ENCODE peak calls at places on chromosomes 11 and 22, in nine cellular contexts. H, E, C, T, L, K, P, Y and G are unnamed samples.

GRCh38 chr22:22168190-22168940 is 76.2 kb upstream of the VPREB1 start:
- DNase-seq in C (no peak), Y (no peak), H (peak), K (peak), E (no peak), P (no peak), L (no peak), T (no peak), G (no peak)

GRCh38 chr22:45978275-45978713 is 1.3 kb upstream of the WNT7B start:
- DNase-seq in P (no peak), T (no peak), E (no peak), L (no peak), K (no peak), Y (peak), H (no peak), C (no peak), G (no peak)

GRCh38 chr11:23398052-23398451 is 537.8 kb upstream of the CCDC179 start:
- DNase-seq in L (no peak), T (no peak), K (no peak), E (no peak), H (no peak), C (no peak), P (no peak), Y (no peak), G (no peak)

GRCh38 chr22:46079093-46079860 is 71.0 kb upstream of the PPARA start:
- DNase-seq in K (no peak), Y (no peak), E (no peak), C (no peak), L (no peak), H (no peak), T (no peak), P (no peak), G (no peak)

GRCh38 chr11:66336234-66337102 is at the start of gene RIN1:
- DNase-seq in E (peak), K (peak), Y (no peak), P (peak), L (peak), T (peak), H (peak), C (peak), G (peak)

GRCh38 chr22:45612451-45612901 is 59.2 kb upstream of the ATXN10 start:
- DNase-seq in H (peak), P (peak), C (peak), Y (no peak), E (peak), K (no peak), T (no peak), L (no peak), G (no peak)

GRCh38 chr22:22666307-22667091 is 22.1 kb downstream of the GGTLC2 start:
- DNase-seq in T (peak), E (no peak), Y (no peak), K (peak), P (no peak), H (no peak), C (peak), L (peak), G (peak)

GRCh38 chr11:103696130-103696529 is 340.3 kb upstream of the DDI1 start:
- DNase-seq in P (no peak), C (no peak), K (no peak), L (no peak), E (no peak), Y (no peak), H (no peak), T (no peak), G (no peak)

GRCh38 chr11:115155978-115156377 is 348.2 kb downstream of the CADM1 start:
- DNase-seq in L (no peak), T (no peak), C (no peak), P (no peak), H (no peak), Y (no peak), E (no peak), K (no peak), G (no peak)

GRCh38 chr11:12157241-12157661 is 46.9 kb downstream of the MICAL2 start:
- DNase-seq in H (peak), C (no peak), Y (no peak), K (no peak), T (no peak), P (no peak), E (peak), L (no peak), G (no peak)

GRCh38 chr22:24457894-24458293 is 30.5 kb downstream of the ADORA2A start:
- DNase-seq in K (no peak), T (no peak), L (no peak), E (no peak), C (no peak), P (no peak), H (no peak), Y (no peak), G (no peak)

GRCh38 chr22:42946551-42947198 is 68.3 kb downstream of the PACSIN2 start:
- DNase-seq in L (no peak), P (no peak), Y (no peak), K (no peak), H (peak), E (no peak), C (no peak), T (no peak), G (no peak)

GRCh38 chr11:120254788-120255518 is 15.0 kb downstream of the POU2F3 start:
- DNase-seq in H (no peak), L (no peak), T (no peak), P (no peak), E (no peak), C (peak), K (no peak), Y (peak), G (no peak)

GRCh38 chr11:11691296-11692141 is 69.7 kb upstream of the GALNT18 start:
- DNase-seq in Y (peak), C (peak), H (no peak), E (no peak), L (no peak), P (no peak), T (no peak), K (no peak), G (no peak)

GRCh38 chr22:44519895-44520294 is 21.9 kb upstream of the RTL6 start:
- DNase-seq in Y (no peak), T (no peak), K (no peak), E (no peak), H (no peak), C (no peak), L (no peak), P (no peak), G (no peak)

GRCh38 chr11:76371170-76371569 is 9.8 kb downstream of the THAP12 start:
- DNase-seq in P (peak), L (peak), Y (no peak), C (no peak), E (peak), K (no peak), H (peak), T (peak), G (no peak)

GRCh38 chr11:121889931-121890330 is 226.1 kb downstream of the BLID start:
- DNase-seq in C (no peak), K (no peak), L (no peak), P (no peak), H (peak), Y (no peak), E (no peak), T (no peak), G (no peak)

GRCh38 chr11:59668188-59668949 is 468 bp downstream of the PATL1 start:
- DNase-seq in K (no peak), P (peak), L (peak), C (peak), Y (peak), E (no peak), T (peak), H (peak), G (peak)

GRCh38 chr11:22192642-22193347 is at the start of gene ANO5:
- DNase-seq in T (no peak), K (no peak), P (no peak), L (no peak), H (no peak), E (no peak), C (peak), Y (peak), G (no peak)

GRCh38 chr11:102853956-102854355 is 10.5 kb upstream of the MMP3 start:
- DNase-seq in C (no peak), Y (no peak), L (no peak), K (no peak), T (no peak), P (no peak), H (no peak), E (no peak), G (no peak)

GRCh38 chr22:30267382-30268302 is 991 bp upstream of the OSM start:
- DNase-seq in L (peak), E (no peak), H (no peak), T (no peak), P (no peak), Y (no peak), C (no peak), K (no peak), G (no peak)

GRCh38 chr11:32892355-32893090 is at the start of gene QSER1:
- DNase-seq in C (peak), Y (peak), L (peak), T (peak), E (no peak), P (peak), K (peak), H (peak), G (peak)

GRCh38 chr11:75265851-75266531 is 25.4 kb downstream of the TPBGL start:
- DNase-seq in P (no peak), Y (no peak), C (no peak), E (no peak), T (no peak), H (peak), L (no peak), K (no peak), G (no peak)

GRCh38 chr11:1387961-1388762 is 1.6 kb upstream of the BRSK2 start:
- DNase-seq in H (no peak), E (no peak), K (no peak), C (peak), T (no peak), P (no peak), L (no peak), Y (no peak), G (peak)

GRCh38 chr22:17581631-17582030 is 18.3 kb downstream of the SLC25A18 start:
- DNase-seq in Y (no peak), K (no peak), C (no peak), L (no peak), P (no peak), T (no peak), E (no peak), H (no peak), G (no peak)

GRCh38 chr11:78460468-78460867 is 42.8 kb upstream of the GAB2 start:
- DNase-seq in H (peak), K (no peak), C (no peak), T (no peak), E (no peak), P (peak), Y (no peak), L (no peak), G (no peak)

GRCh38 chr11:3130269-3131071 is 34.6 kb downstream of the OSBPL5 start:
- DNase-seq in P (no peak), H (no peak), K (no peak), C (no peak), E (no peak), Y (no peak), T (no peak), L (no peak), G (peak)

GRCh38 chr11:119892311-119892808 is 163.4 kb upstream of the NECTIN1 start:
- DNase-seq in C (no peak), L (no peak), P (no peak), T (no peak), H (peak), Y (no peak), E (no peak), K (no peak), G (no peak)

GRCh38 chr11:47437746-47438418 is 11.1 kb downstream of the RAPSN start:
- DNase-seq in C (no peak), T (no peak), E (no peak), P (no peak), Y (no peak), H (no peak), L (no peak), K (no peak), G (no peak)

GRCh38 chr11:73291196-73291595 is 16.9 kb upstream of the ARHGEF17 start:
- DNase-seq in E (no peak), T (no peak), C (no peak), K (no peak), P (no peak), L (no peak), H (no peak), Y (no peak), G (no peak)

GRCh38 chr22:19691721-19692341 is 22.5 kb upstream of the SEPTIN5 start:
- DNase-seq in E (no peak), K (no peak), L (no peak), P (peak), Y (no peak), C (peak), T (no peak), H (no peak), G (peak)

GRCh38 chr11:9206496-9206895 is 58.7 kb downstream of the DENND5A start:
- DNase-seq in E (peak), L (no peak), T (no peak), K (no peak), C (no peak), H (peak), Y (no peak), P (no peak), G (no peak)

GRCh38 chr11:36458129-36458918 is 51.7 kb downstream of the TRAF6 start:
- DNase-seq in L (no peak), C (no peak), E (no peak), K (no peak), T (no peak), Y (no peak), P (no peak), H (no peak), G (no peak)

GRCh38 chr22:19166421-19166820 is 12.1 kb downstream of the SLC25A1 start:
- DNase-seq in K (no peak), P (no peak), C (no peak), T (no peak), L (no peak), H (no peak), Y (no peak), E (no peak), G (no peak)